ENCODE peak calls at places on chromosomes 12 and 14, in nine cellular contexts. N, X, Y, T, M, P, F, W and R are unnamed samples.

GRCh38 chr12:46269429-46270241 is 792 bp upstream of the SLC38A1 start:
- DNase-seq in N (no peak), X (peak; percentile 63), Y (no peak), T (no peak), M (peak; percentile 69), P (no peak), F (no peak), W (no peak), R (no peak)

GRCh38 chr12:100375023-100375737 is 18.3 kb downstream of the SLC17A8 start:
- DNase-seq in N (no peak), X (peak; percentile 35), Y (peak; percentile 68), T (peak; percentile 84), M (no peak), P (no peak), F (no peak), W (peak; percentile 89), R (peak; percentile 34)

GRCh38 chr12:24661657-24662096 is 287.2 kb downstream of the BCAT1 start:
- DNase-seq in N (peak; percentile 41), X (peak; percentile 11), Y (peak; percentile 57), T (peak; percentile 56), M (peak; percentile 61), P (peak; percentile 71), F (peak; percentile 48), W (peak; percentile 67), R (peak; percentile 77)

GRCh38 chr14:65044596-65044959 is 57.7 kb downstream of the MAX start:
- DNase-seq in N (no peak), X (peak; percentile 15), Y (no peak), T (no peak), M (no peak), P (peak; percentile 69), F (no peak), W (no peak), R (peak; percentile 36)

GRCh38 chr12:115504241-115504941 is 773.1 kb downstream of the MED13L start:
- DNase-seq in N (no peak), X (no peak), Y (no peak), T (no peak), M (no peak), P (no peak), F (no peak), W (no peak), R (no peak)

GRCh38 chr12:87812030-87812429 is 217.2 kb downstream of the C12orf50 start:
- DNase-seq in N (no peak), X (no peak), Y (no peak), T (no peak), M (peak; percentile 53), P (no peak), F (no peak), W (no peak), R (no peak)

GRCh38 chr14:101191882-101192660 is 288.5 kb upstream of the RTL1 start:
- DNase-seq in N (no peak), X (no peak), Y (no peak), T (no peak), M (no peak), P (no peak), F (no peak), W (peak; percentile 42), R (no peak)

GRCh38 chr12:49014547-49014946 is 4.0 kb downstream of the PRKAG1 start:
- DNase-seq in N (no peak), X (no peak), Y (no peak), T (no peak), M (no peak), P (no peak), F (no peak), W (no peak), R (no peak)

GRCh38 chr12:13959131-13959734 is 22.2 kb downstream of the GRIN2B start:
- DNase-seq in N (no peak), X (peak; percentile 41), Y (no peak), T (no peak), M (no peak), P (no peak), F (no peak), W (no peak), R (no peak)

GRCh38 chr14:30193791-30194407 is 266.3 kb upstream of the PRKD1 start:
- DNase-seq in N (peak; percentile 87), X (no peak), Y (no peak), T (no peak), M (no peak), P (no peak), F (no peak), W (no peak), R (no peak)

GRCh38 chr12:62006076-62006732 is 254.0 kb upstream of the USP15 start:
- DNase-seq in N (no peak), X (no peak), Y (peak; percentile 22), T (no peak), M (peak; percentile 52), P (no peak), F (peak; percentile 23), W (no peak), R (no peak)

GRCh38 chr14:102579696-102580551 is 12.5 kb upstream of the RCOR1 start:
- DNase-seq in N (no peak), X (no peak), Y (no peak), T (no peak), M (peak; percentile 39), P (no peak), F (no peak), W (no peak), R (no peak)

GRCh38 chr12:5395443-5396401 is 36.2 kb upstream of the NTF3 start:
- DNase-seq in N (no peak), X (no peak), Y (no peak), T (no peak), M (no peak), P (no peak), F (no peak), W (no peak), R (no peak)

GRCh38 chr12:96255077-96255476 is 60.9 kb downstream of the ELK3 start:
- DNase-seq in N (no peak), X (peak; percentile 38), Y (no peak), T (peak; percentile 78), M (no peak), P (peak; percentile 77), F (no peak), W (peak; percentile 83), R (peak; percentile 60)

GRCh38 chr12:93662961-93663728 is 14.0 kb upstream of the CRADD start:
- DNase-seq in N (no peak), X (no peak), Y (no peak), T (peak; percentile 61), M (peak; percentile 60), P (no peak), F (no peak), W (no peak), R (no peak)

GRCh38 chr12:96195845-96196451 is 1.8 kb downstream of the ELK3 start:
- DNase-seq in N (no peak), X (peak; percentile 26), Y (no peak), T (no peak), M (peak; percentile 63), P (no peak), F (no peak), W (no peak), R (no peak)

GRCh38 chr12:87430444-87430843 is 598.8 kb downstream of the C12orf50 start:
- DNase-seq in N (no peak), X (no peak), Y (no peak), T (no peak), M (no peak), P (no peak), F (no peak), W (no peak), R (no peak)

DNA sequence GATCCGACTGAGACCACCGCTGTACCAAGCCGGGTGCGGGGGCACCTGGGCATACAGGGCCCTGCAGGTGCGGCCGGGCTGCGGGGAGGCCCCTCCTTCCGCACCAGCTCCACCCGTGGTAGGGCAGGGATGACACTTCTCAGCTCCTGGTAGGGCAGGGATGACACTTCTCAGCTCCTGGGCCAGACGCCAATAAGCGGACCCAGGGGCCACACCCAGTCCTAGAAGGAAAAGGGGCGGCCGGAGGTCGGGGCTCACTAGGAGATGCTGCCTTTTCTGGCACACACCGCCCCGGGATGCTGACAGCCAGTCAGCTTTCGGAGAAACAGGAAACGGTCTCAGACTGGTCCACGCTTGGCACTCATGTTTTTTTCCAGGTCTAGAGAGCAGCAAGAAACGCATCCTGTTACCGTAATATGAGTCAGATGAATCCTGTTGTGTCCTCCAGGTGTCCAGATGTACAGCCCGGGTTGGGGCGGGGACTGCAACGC is 34.8 kb downstream of the NFKBIA start:
- DNase-seq in N (no peak), X (no peak), Y (no peak), T (peak; percentile 62), M (no peak), P (no peak), F (no peak), W (no peak), R (no peak)
- H3K27ac ChIP-seq in N (no peak overlapping the region), X (no peak overlapping the region), Y (peak overlapping the region; percentile 94), T (no peak overlapping the region), M (no peak overlapping the region), P (no peak overlapping the region), F (no peak overlapping the region), W (no peak overlapping the region), R (peak overlapping the region; percentile 35)

GRCh38 chr12:43337571-43338497 is 214.2 kb downstream of the ADAMTS20 start:
- DNase-seq in N (no peak), X (no peak), Y (no peak), T (no peak), M (no peak), P (no peak), F (no peak), W (no peak), R (no peak)
- TF ChIP-seq CTCF in N (no peak), X (no peak), Y (no peak), T (no peak), M (no peak), P (no peak), F (no peak), W (no peak), R (no peak)

GRCh38 chr14:96581026-96581425 is 78.8 kb downstream of the PAPOLA start:
- DNase-seq in N (no peak), X (no peak), Y (no peak), T (no peak), M (no peak), P (no peak), F (no peak), W (no peak), R (no peak)

GRCh38 chr14:96579855-96580254 is 77.7 kb downstream of the PAPOLA start:
- DNase-seq in N (no peak), X (no peak), Y (no peak), T (no peak), M (no peak), P (no peak), F (no peak), W (no peak), R (no peak)

GRCh38 chr14:96578619-96579018 is 76.4 kb downstream of the PAPOLA start:
- DNase-seq in N (no peak), X (no peak), Y (no peak), T (no peak), M (no peak), P (no peak), F (no peak), W (no peak), R (no peak)

GRCh38 chr14:96576937-96577336 is 74.8 kb downstream of the PAPOLA start:
- DNase-seq in N (no peak), X (no peak), Y (no peak), T (no peak), M (no peak), P (no peak), F (peak; percentile 20), W (no peak), R (no peak)

GRCh38 chr14:96579358-96579757 is 77.2 kb downstream of the PAPOLA start:
- DNase-seq in N (no peak), X (no peak), Y (no peak), T (no peak), M (no peak), P (no peak), F (no peak), W (no peak), R (no peak)
- H3K4me3 ChIP-seq in N (no peak overlapping the region), X (no peak overlapping the region), Y (no peak overlapping the region), T (no peak overlapping the region), M (no peak overlapping the region), P (no peak overlapping the region), F (no peak overlapping the region), W (no peak overlapping the region), R (no peak overlapping the region)

GRCh38 chr12:120668091-120668796 is 18.7 kb upstream of the MLEC start:
- DNase-seq in N (no peak), X (no peak), Y (no peak), T (no peak), M (no peak), P (no peak), F (no peak), W (no peak), R (no peak)
- H3K27ac ChIP-seq in N (no peak overlapping the region), X (no peak overlapping the region), Y (no peak overlapping the region), T (no peak overlapping the region), M (no peak overlapping the region), P (peak overlapping the region; percentile 61), F (no peak overlapping the region), W (no peak overlapping the region), R (no peak overlapping the region)